ENCODE peak calls at places on chromosomes 4 and X, in four cellular contexts. One of them, this sample, is unnamed.

GRCh38 chr4:27009539-27009938 is 148.9 kb downstream of the STIM2 start:
- DNase-seq in colonic mucosa: no peak
- DNase-seq in tibial artery: no peak
- DNase-seq in fibroblast of lung: peak; percentile 89
- DNase-seq in this sample: peak; percentile 10

GRCh38 chr4:109206610-109207009 is 95.8 kb downstream of the COL25A1 start:
- DNase-seq in fibroblast of lung: no peak
- DNase-seq in colonic mucosa: no peak
- DNase-seq in tibial artery: no peak
- DNase-seq in this sample: no peak

GRCh38 chrX:13938766-13939530 is 90.7 kb downstream of the GEMIN8 start:
- DNase-seq in colonic mucosa: no peak
- DNase-seq in fibroblast of lung: no peak
- DNase-seq in tibial artery: no peak
- DNase-seq in this sample: no peak

GRCh38 chr4:19982556-19982955 is 269.1 kb upstream of the SLIT2 start:
- DNase-seq in fibroblast of lung: peak; percentile 72
- DNase-seq in tibial artery: no peak
- DNase-seq in colonic mucosa: no peak
- DNase-seq in this sample: peak; percentile 21

GRCh38 chrX:145609951-145610511 is 207.6 kb upstream of the SLITRK2 start:
- DNase-seq in fibroblast of lung: peak; percentile 88
- DNase-seq in tibial artery: no peak
- DNase-seq in colonic mucosa: no peak
- DNase-seq in this sample: no peak

GRCh38 chr4:105369988-105370387 is 103.9 kb downstream of the PPA2 start:
- DNase-seq in colonic mucosa: no peak
- DNase-seq in fibroblast of lung: peak; percentile 81
- DNase-seq in tibial artery: no peak
- DNase-seq in this sample: no peak

GRCh38 chr4:156596026-156596425 is 375.6 kb downstream of the PDGFC start:
- DNase-seq in colonic mucosa: no peak
- DNase-seq in tibial artery: no peak
- DNase-seq in fibroblast of lung: no peak
- DNase-seq in this sample: no peak

GRCh38 chrX:62923093-62923492 is 428.0 kb downstream of the SPIN4 start:
- DNase-seq in fibroblast of lung: no peak
- DNase-seq in colonic mucosa: no peak
- DNase-seq in tibial artery: no peak
- DNase-seq in this sample: no peak

GRCh38 chr4:82739292-82740190 is 59.1 kb downstream of the SCD5 start:
- DNase-seq in colonic mucosa: peak; percentile 81
- DNase-seq in tibial artery: peak; percentile 55
- DNase-seq in fibroblast of lung: peak; percentile 64
- DNase-seq in this sample: no peak

GRCh38 chr4:7761720-7762119 is 177.9 kb downstream of the AFAP1 start:
- DNase-seq in colonic mucosa: peak; percentile 65
- DNase-seq in tibial artery: peak; percentile 84
- DNase-seq in fibroblast of lung: peak; percentile 69
- DNase-seq in this sample: no peak

GRCh38 chr4:25865586-25865985 is 2.8 kb upstream of the SEL1L3 start:
- DNase-seq in tibial artery: no peak
- DNase-seq in fibroblast of lung: no peak
- DNase-seq in colonic mucosa: peak; percentile 92
- DNase-seq in this sample: no peak

GRCh38 chr4:137685357-137685756 is 153.1 kb upstream of the PCDH18 start:
- DNase-seq in tibial artery: no peak
- DNase-seq in fibroblast of lung: peak; percentile 65
- DNase-seq in colonic mucosa: no peak
- DNase-seq in this sample: peak; percentile 27

GRCh38 chrX:46758163-46758955 is 559 bp downstream of the SLC9A7 start:
- DNase-seq in colonic mucosa: no peak
- DNase-seq in fibroblast of lung: peak; percentile 5
- DNase-seq in tibial artery: no peak
- DNase-seq in this sample: no peak

GRCh38 chr4:141350122-141350904 is 129.6 kb downstream of the ZNF330 start:
- DNase-seq in tibial artery: no peak
- DNase-seq in colonic mucosa: peak; percentile 87
- DNase-seq in fibroblast of lung: peak; percentile 94
- DNase-seq in this sample: peak; percentile 87

GRCh38 chrX:130055899-130056298 is 54.4 kb downstream of the ELF4 start:
- DNase-seq in fibroblast of lung: no peak
- DNase-seq in tibial artery: no peak
- DNase-seq in colonic mucosa: no peak
- DNase-seq in this sample: no peak

GRCh38 chrX:136147320-136147901 is at the start of gene FHL1:
- DNase-seq in tibial artery: peak; percentile 59
- DNase-seq in fibroblast of lung: peak; percentile 39
- DNase-seq in colonic mucosa: peak; percentile 50
- DNase-seq in this sample: no peak

GRCh38 chr4:66565796-66566195 is 895.5 kb upstream of the EPHA5 start:
- DNase-seq in fibroblast of lung: peak; percentile 3
- DNase-seq in tibial artery: no peak
- DNase-seq in colonic mucosa: no peak
- DNase-seq in this sample: no peak

GRCh38 chr4:88188738-88189417 is 30.4 kb upstream of the ABCG2 start:
- DNase-seq in colonic mucosa: no peak
- DNase-seq in fibroblast of lung: no peak
- DNase-seq in tibial artery: no peak
- DNase-seq in this sample: no peak

GRCh38 chr4:146790515-146790914 is 151.8 kb downstream of the POU4F2 start:
- DNase-seq in fibroblast of lung: no peak
- DNase-seq in tibial artery: no peak
- DNase-seq in colonic mucosa: no peak
- DNase-seq in this sample: no peak

GRCh38 chr4:15396157-15396800 is 31.6 kb upstream of the C1QTNF7 start:
- DNase-seq in fibroblast of lung: peak; percentile 62
- DNase-seq in colonic mucosa: peak; percentile 38
- DNase-seq in tibial artery: no peak
- DNase-seq in this sample: no peak

GRCh38 chr4:1714303-1715001 is 2.3 kb upstream of the SLBP start:
- DNase-seq in tibial artery: no peak
- DNase-seq in fibroblast of lung: no peak
- DNase-seq in colonic mucosa: no peak
- DNase-seq in this sample: no peak

GRCh38 chr4:39621582-39621981 is 17.1 kb downstream of the SMIM14 start:
- DNase-seq in fibroblast of lung: peak; percentile 69
- DNase-seq in tibial artery: peak; percentile 73
- DNase-seq in colonic mucosa: peak; percentile 56
- DNase-seq in this sample: no peak

DNA sequence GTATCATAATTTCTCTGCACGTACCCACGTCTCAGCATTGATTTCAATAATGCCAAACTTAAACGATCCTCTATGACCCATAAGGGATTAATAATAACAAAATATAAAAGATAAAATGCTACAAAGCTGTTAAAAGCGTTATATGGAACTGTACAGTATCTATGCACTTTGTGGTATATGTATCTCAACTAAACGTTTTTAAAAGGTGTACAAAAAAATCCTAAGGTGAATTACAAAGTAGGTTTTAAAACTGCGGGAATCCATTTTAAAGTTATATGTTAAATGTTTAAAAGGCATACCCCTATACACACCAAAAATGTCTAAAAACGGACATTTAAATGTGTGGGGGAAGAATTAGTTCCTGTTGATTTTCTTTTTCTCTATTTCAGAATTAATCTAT is 860 bp downstream of the ZNF182 start:
- DNase-seq in fibroblast of lung: no peak
- DNase-seq in tibial artery: no peak
- DNase-seq in colonic mucosa: no peak
- DNase-seq in this sample: no peak
- H3K4me3 ChIP-seq in fibroblast of lung: peak overlapping the region; percentile 86
- H3K4me3 ChIP-seq in tibial artery: peak overlapping the region; percentile 63
- H3K4me3 ChIP-seq in colonic mucosa: peak overlapping the region; percentile 40
- H3K4me3 ChIP-seq in this sample: peak overlapping the region; percentile 73

GRCh38 chr4:91729851-91730250 is 573.9 kb upstream of the GRID2 start:
- DNase-seq in tibial artery: no peak
- DNase-seq in fibroblast of lung: no peak
- DNase-seq in colonic mucosa: no peak
- DNase-seq in this sample: no peak

DNA sequence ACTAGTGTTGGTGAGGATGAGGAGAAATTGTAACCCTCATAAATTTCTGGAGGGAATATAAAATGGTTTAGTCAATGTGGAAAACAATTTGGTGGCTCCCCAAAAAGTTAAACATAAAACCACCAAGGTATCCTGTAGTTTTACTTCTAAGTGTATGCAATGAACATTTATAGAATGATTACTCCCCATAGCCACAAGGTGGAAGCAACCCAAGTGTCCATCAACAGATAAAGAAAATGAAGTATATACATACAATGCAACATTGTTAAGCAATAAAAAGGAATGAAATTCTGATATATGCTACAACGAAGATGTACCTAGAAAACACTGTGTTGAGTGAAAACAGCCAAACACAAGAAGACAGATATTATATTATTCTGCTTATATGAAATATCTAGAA is 569.1 kb upstream of the GRID2 start:
- DNase-seq in colonic mucosa: no peak
- DNase-seq in fibroblast of lung: no peak
- DNase-seq in tibial artery: no peak
- DNase-seq in this sample: no peak
- TF ChIP-seq CTCF in colonic mucosa: peak; percentile 7
- TF ChIP-seq CTCF in fibroblast of lung: no peak
- TF ChIP-seq CTCF in tibial artery: no peak
- TF ChIP-seq CTCF in this sample: no peak

GRCh38 chrX:74924449-74925209 is 623 bp downstream of the NEXMIF start:
- DNase-seq in colonic mucosa: peak; percentile 33
- DNase-seq in tibial artery: peak; percentile 33
- DNase-seq in fibroblast of lung: peak; percentile 0
- DNase-seq in this sample: no peak
- H3K4me3 ChIP-seq in colonic mucosa: peak overlapping the region; percentile 42
- H3K4me3 ChIP-seq in tibial artery: peak overlapping the region; percentile 62
- H3K4me3 ChIP-seq in fibroblast of lung: no peak overlapping the region
- H3K4me3 ChIP-seq in this sample: peak overlapping the region; percentile 18

DNA sequence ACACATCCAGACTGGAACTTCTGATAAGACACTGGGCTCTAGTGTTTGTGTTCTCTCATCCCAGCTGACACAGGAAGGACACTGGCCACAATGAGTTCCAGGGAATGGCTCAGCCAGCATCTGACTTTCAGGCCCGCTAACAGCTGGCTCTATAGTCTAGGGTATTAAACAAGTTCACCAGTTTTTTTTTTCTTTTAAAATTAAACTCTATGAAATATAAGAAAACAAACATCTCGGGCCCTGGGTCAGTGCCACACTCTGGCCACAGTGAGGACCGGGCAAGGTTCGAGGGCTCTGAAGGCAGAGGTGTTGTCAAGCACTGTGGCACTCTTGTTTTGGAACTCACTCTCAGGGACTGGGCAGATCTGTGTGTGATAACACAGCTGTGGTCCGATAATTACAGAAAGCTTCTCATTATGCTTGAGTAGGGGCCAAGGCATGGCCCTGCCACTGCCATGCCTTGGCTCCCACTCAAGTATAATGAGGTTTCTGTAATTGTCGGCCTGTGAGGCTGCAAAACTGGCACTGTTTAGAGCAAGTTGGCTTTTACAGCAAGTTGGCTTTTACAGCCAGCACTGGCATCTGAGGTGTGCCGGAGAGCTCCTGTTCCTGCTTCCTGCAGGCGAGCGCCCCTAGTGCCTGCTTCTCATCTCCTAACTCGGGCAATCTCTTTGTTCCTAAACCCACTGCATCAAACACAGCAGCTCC is 62.8 kb downstream of the PPP1R2C start:
- DNase-seq in colonic mucosa: peak; percentile 66
- DNase-seq in fibroblast of lung: peak; percentile 14
- DNase-seq in tibial artery: peak; percentile 30
- DNase-seq in this sample: no peak
- TF ChIP-seq CTCF in colonic mucosa: peak; percentile 32
- TF ChIP-seq CTCF in fibroblast of lung: peak; percentile 38
- TF ChIP-seq CTCF in tibial artery: peak; percentile 45
- TF ChIP-seq CTCF in this sample: peak; percentile 51

DNA sequence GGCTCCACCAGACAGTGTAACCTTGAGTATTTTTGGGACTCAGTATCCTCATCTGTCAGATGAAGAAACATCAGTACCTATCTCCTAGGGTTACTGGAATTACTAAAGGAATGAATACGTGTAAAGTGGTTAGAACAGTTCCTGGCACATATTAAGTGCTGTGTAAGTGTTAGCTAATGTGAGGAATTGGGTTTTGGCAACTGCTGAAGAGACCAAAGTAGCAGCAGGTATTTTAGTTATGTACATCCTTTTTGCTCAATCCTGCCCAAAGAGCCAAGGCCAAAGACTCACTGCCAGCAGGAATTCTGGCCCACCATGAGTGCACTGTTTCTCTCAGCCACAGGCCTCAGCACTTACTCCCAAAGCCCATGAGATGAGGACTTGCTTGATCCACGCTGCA is 16.7 kb upstream of the MCF2 start:
- DNase-seq in fibroblast of lung: no peak
- DNase-seq in colonic mucosa: no peak
- DNase-seq in tibial artery: no peak
- DNase-seq in this sample: no peak
- H3K4me3 ChIP-seq in fibroblast of lung: no peak overlapping the region
- H3K4me3 ChIP-seq in colonic mucosa: no peak overlapping the region
- H3K4me3 ChIP-seq in tibial artery: no peak overlapping the region
- H3K4me3 ChIP-seq in this sample: no peak overlapping the region

GRCh38 chr4:44674471-44674870 is 3.7 kb upstream of the GUF1 start:
- DNase-seq in colonic mucosa: no peak
- DNase-seq in tibial artery: no peak
- DNase-seq in fibroblast of lung: peak; percentile 4
- DNase-seq in this sample: no peak
- TF ChIP-seq CTCF in colonic mucosa: no peak
- TF ChIP-seq CTCF in tibial artery: no peak
- TF ChIP-seq CTCF in fibroblast of lung: peak; percentile 12
- TF ChIP-seq CTCF in this sample: no peak

DNA sequence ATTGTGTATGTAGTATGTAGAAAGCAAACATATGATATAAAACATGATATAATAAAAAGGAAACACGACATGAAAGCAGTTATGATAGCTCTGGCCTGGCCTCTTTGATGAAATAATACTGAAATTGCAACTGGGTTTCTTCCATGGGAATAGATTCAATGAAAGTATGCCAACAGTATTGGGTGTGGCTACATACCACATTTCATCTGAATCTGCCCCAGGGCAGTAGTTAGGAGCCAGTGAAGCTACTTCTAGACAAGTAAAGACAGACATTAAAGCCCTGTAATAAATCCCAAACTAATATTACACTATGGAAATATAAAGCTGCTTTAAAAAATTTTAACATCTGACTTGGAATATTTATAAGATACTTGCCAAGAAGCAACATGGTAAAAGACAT is 207.3 kb downstream of the FBXW7 start:
- DNase-seq in fibroblast of lung: peak; percentile 32
- DNase-seq in tibial artery: no peak
- DNase-seq in colonic mucosa: no peak
- DNase-seq in this sample: peak; percentile 57
- H3K4me3 ChIP-seq in fibroblast of lung: no peak overlapping the region
- H3K4me3 ChIP-seq in tibial artery: no peak overlapping the region
- H3K4me3 ChIP-seq in colonic mucosa: no peak overlapping the region
- H3K4me3 ChIP-seq in this sample: no peak overlapping the region